ENCODE peak calls at places on chromosomes 2 and 18, in six cellular contexts. O is HFFc6, P is dermis microvascular lymphatic vessel endothelial cell, Z is skeletal muscle cell, D is stomach, H is memory B cell. B is an unnamed sample.

GRCh38 chr2:29583548-29584121 is 337.8 kb downstream of the ALK start:
- DNase-seq in O (no peak), P (no peak), Z (no peak), D (no peak), H (no peak), B (no peak)

GRCh38 chr2:71879509-71880184 is 268.0 kb downstream of the CYP26B1 start:
- DNase-seq in O (no peak), P (no peak), Z (no peak), D (no peak), H (no peak), B (no peak)

GRCh38 chr2:42853571-42854206 is 61.3 kb upstream of the HAAO start:
- DNase-seq in O (no peak), P (no peak), Z (no peak), D (no peak), H (no peak), B (no peak)

GRCh38 chr2:161020437-161020836 is 139.8 kb upstream of the TANK start:
- DNase-seq in O (no peak), P (no peak), Z (no peak), D (no peak), H (no peak), B (no peak)

GRCh38 chr2:195820373-195820772 is 163.3 kb downstream of the SLC39A10 start:
- DNase-seq in O (peak; percentile 4), P (no peak), Z (peak; percentile 39), D (no peak), H (no peak), B (no peak)

GRCh38 chr2:36356990-36357505 is 1.5 kb downstream of the CRIM1 start:
- DNase-seq in O (no peak), P (peak; percentile 86), Z (no peak), D (no peak), H (peak; percentile 40), B (no peak)

GRCh38 chr2:71226391-71226964 is 425 bp downstream of the PAIP2B start:
- DNase-seq in O (no peak), P (no peak), Z (no peak), D (peak; percentile 63), H (no peak), B (no peak)

GRCh38 chr2:134052173-134052572 is 201.7 kb upstream of the MGAT5 start:
- DNase-seq in O (no peak), P (no peak), Z (no peak), D (no peak), H (no peak), B (no peak)

GRCh38 chr2:45833968-45834344 is 182.5 kb downstream of the PRKCE start:
- DNase-seq in O (no peak), P (no peak), Z (no peak), D (no peak), H (peak; percentile 18), B (no peak)

GRCh38 chr2:187842978-187843847 is 289.0 kb upstream of the TFPI start:
- DNase-seq in O (peak; percentile 70), P (peak; percentile 76), Z (peak; percentile 31), D (no peak), H (no peak), B (peak; percentile 52)

GRCh38 chr2:196234672-196235071 is 63.3 kb upstream of the STK17B start:
- DNase-seq in O (peak; percentile 89), P (no peak), Z (no peak), D (no peak), H (no peak), B (no peak)

GRCh38 chr2:233413529-233414272 is 59.4 kb downstream of the DGKD start:
- DNase-seq in O (peak; percentile 47), P (peak; percentile 89), Z (peak; percentile 45), D (peak; percentile 23), H (no peak), B (no peak)

GRCh38 chr18:77062518-77063003 is 70.0 kb downstream of the MBP start:
- DNase-seq in O (no peak), P (no peak), Z (no peak), D (peak; percentile 55), H (no peak), B (no peak)

GRCh38 chr2:132669854-132670103 is 226 bp downstream of the LYPD1 start:
- DNase-seq in O (no peak), P (no peak), Z (no peak), D (no peak), H (no peak), B (no peak)

GRCh38 chr2:32262105-32262504 is 2.6 kb downstream of the NLRC4 start:
- DNase-seq in O (no peak), P (no peak), Z (no peak), D (no peak), H (no peak), B (no peak)

GRCh38 chr2:55949613-55950012 is 26.0 kb upstream of the EFEMP1 start:
- DNase-seq in O (no peak), P (no peak), Z (no peak), D (no peak), H (no peak), B (no peak)

GRCh38 chr2:133955174-133955573 is 298.7 kb upstream of the MGAT5 start:
- DNase-seq in O (no peak), P (no peak), Z (no peak), D (no peak), H (no peak), B (no peak)

GRCh38 chr2:72968286-72968685 is 51.0 kb downstream of the EMX1 start:
- DNase-seq in O (no peak), P (no peak), Z (no peak), D (no peak), H (no peak), B (no peak)

GRCh38 chr18:63224574-63224973 is 95.0 kb downstream of the BCL2 start:
- DNase-seq in O (no peak), P (no peak), Z (no peak), D (no peak), H (no peak), B (no peak)

GRCh38 chr18:3248062-3248669 is 565 bp downstream of the MYL12A start:
- DNase-seq in O (no peak), P (peak; percentile 70), Z (peak; percentile 36), D (no peak), H (no peak), B (no peak)

GRCh38 chr2:71556811-71557210 is 103.5 kb downstream of the DYSF start:
- DNase-seq in O (no peak), P (peak; percentile 52), Z (no peak), D (no peak), H (no peak), B (no peak)

GRCh38 chr2:128686881-128687550 is 368.3 kb upstream of the HS6ST1 start:
- DNase-seq in O (no peak), P (no peak), Z (no peak), D (peak; percentile 11), H (peak; percentile 5), B (no peak)

B was measured in AG04449.